ENCODE peak calls at places on chromosomes 6 and 20, in six cellular contexts. B, J, M, Q, W and T are unnamed samples.
A peak's percentile ranks its signal among the peaks of the same experiment; 100 is the strongest.

GRCh38 chr20:44080646-44081267 is 106.2 kb downstream of the JPH2 start:
- DNase-seq in W (peak; percentile 85), M (peak; percentile 68), J (no peak), B (peak; percentile 25), Q (peak; percentile 86), T (peak; percentile 80)

GRCh38 chr6:35842381-35842780 is 37.2 kb downstream of the LHFPL5 start:
- DNase-seq in M (no peak), W (no peak), B (no peak), Q (no peak), J (no peak), T (no peak)

GRCh38 chr6:12890171-12890790 is 173.7 kb downstream of the PHACTR1 start:
- DNase-seq in W (peak; percentile 66), Q (no peak), B (no peak), J (no peak), M (peak; percentile 19), T (no peak)

GRCh38 chr6:28446818-28447511 is 3.7 kb upstream of the ZSCAN23 start:
- DNase-seq in J (no peak), B (no peak), M (no peak), Q (peak; percentile 13), W (peak; percentile 68), T (no peak)

GRCh38 chr6:6604566-6604965 is 16.0 kb downstream of the LY86 start:
- DNase-seq in W (no peak), B (no peak), J (no peak), M (no peak), Q (no peak), T (no peak)

GRCh38 chr20:31712112-31712553 is 10.5 kb downstream of the BCL2L1 start:
- DNase-seq in Q (no peak), B (no peak), M (no peak), W (peak; percentile 26), J (no peak), T (no peak)

GRCh38 chr20:19995220-19995863 is 21.8 kb upstream of the NAA20 start:
- DNase-seq in B (no peak), J (no peak), W (peak; percentile 53), M (peak; percentile 21), Q (peak; percentile 75), T (no peak)

GRCh38 chr6:52598123-52598823 is 21.4 kb upstream of the TRAM2 start:
- DNase-seq in M (peak; percentile 69), Q (peak; percentile 81), J (no peak), W (peak; percentile 97), B (peak; percentile 58), T (no peak)

GRCh38 chr6:139711714-139712585 is 337.5 kb upstream of the CITED2 start:
- DNase-seq in Q (peak; percentile 46), J (peak; percentile 19), B (no peak), M (no peak), W (no peak), T (peak; percentile 81)

GRCh38 chr20:14488756-14489479 is 151.5 kb upstream of the FLRT3 start:
- DNase-seq in W (no peak), Q (no peak), M (no peak), J (no peak), B (no peak), T (no peak)

GRCh38 chr20:63330940-63331339 is 30.2 kb downstream of the CHRNA4 start:
- DNase-seq in J (no peak), W (peak; percentile 71), M (no peak), B (no peak), Q (no peak), T (no peak)

GRCh38 chr20:17357238-17357637 is 130.4 kb downstream of the PCSK2 start:
- DNase-seq in Q (no peak), M (no peak), B (no peak), W (no peak), J (no peak), T (no peak)

GRCh38 chr20:44526129-44526528 is 4.3 kb upstream of the SERINC3 start:
- DNase-seq in W (peak; percentile 31), Q (no peak), J (no peak), M (peak; percentile 22), B (no peak), T (peak; percentile 68)

GRCh38 chr20:63115651-63116411 is 100.1 kb downstream of the YTHDF1 start:
- DNase-seq in M (no peak), W (no peak), J (no peak), Q (no peak), B (no peak), T (no peak)

GRCh38 chr20:45283529-45284065 is 23.0 kb upstream of the RBPJL start:
- DNase-seq in M (no peak), B (no peak), W (no peak), J (no peak), Q (no peak), T (peak; percentile 73)

GRCh38 chr6:27168108-27168507 is 79.4 kb upstream of the PRSS16 start:
- DNase-seq in M (no peak), B (no peak), Q (peak; percentile 61), W (no peak), J (no peak), T (no peak)

GRCh38 chr20:38973546-38974120 is 11.5 kb downstream of the DHX35 start:
- DNase-seq in B (no peak), Q (peak; percentile 72), J (no peak), W (no peak), M (no peak), T (no peak)

GRCh38 chr20:50303573-50304500 is 113.2 kb downstream of the CEBPB start:
- DNase-seq in M (no peak), B (no peak), Q (peak; percentile 93), W (no peak), J (no peak), T (no peak)

GRCh38 chr20:18176318-18176785 is 38.7 kb downstream of the KAT14 start:
- DNase-seq in Q (peak; percentile 2), W (peak; percentile 67), J (no peak), B (peak; percentile 50), M (no peak), T (no peak)

GRCh38 chr20:48394415-48395081 is 433.3 kb downstream of the PREX1 start:
- DNase-seq in W (no peak), B (no peak), J (no peak), M (no peak), Q (no peak), T (no peak)
- H2AFZ ChIP-seq in W (no peak overlapping the region), B (no peak overlapping the region), J (no peak overlapping the region), M (no peak overlapping the region), Q (no peak overlapping the region), T (no peak overlapping the region)

GRCh38 chr6:154249499-154250298 is 106.9 kb downstream of the IPCEF1 start:
- DNase-seq in M (no peak), B (no peak), J (no peak), W (no peak), Q (no peak), T (no peak)
- H3K4me1 ChIP-seq in M (no peaks in the 10 kb centered on the region), B (peaks cover 4% of the 10 kb centered on the region), J (no peaks in the 10 kb centered on the region), W (peaks cover 32% of the 10 kb centered on the region), Q (no peaks in the 10 kb centered on the region), T (no peaks in the 10 kb centered on the region)

DNA sequence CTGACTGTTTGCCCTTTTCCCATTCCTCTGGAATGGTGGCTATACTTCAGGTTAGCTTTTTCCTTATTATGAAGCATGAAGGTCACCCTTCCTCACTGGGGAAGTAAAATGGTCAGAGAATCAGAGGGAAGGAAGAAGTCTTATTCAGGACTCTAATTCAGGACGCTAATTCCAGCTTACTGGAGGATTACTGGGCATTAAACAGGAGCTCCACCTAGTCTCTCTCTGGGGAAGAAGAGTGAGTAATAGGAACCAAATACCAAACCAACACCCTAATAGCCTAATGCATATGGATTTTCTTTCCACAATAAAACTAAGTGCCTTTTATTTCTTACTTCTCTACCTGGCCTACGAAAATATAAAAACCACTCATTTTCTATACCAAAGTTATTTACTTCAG is 10.1 kb downstream of the CRISP1 start:
- DNase-seq in Q (no peak), J (no peak), M (no peak), W (no peak), B (no peak), T (no peak)
- H2AFZ ChIP-seq in Q (no peak overlapping the region), J (no peak overlapping the region), M (no peak overlapping the region), W (no peak overlapping the region), B (no peak overlapping the region), T (no peak overlapping the region)

GRCh38 chr20:10559266-10559665 is 114.5 kb downstream of the JAG1 start:
- DNase-seq in M (no peak), Q (no peak), B (no peak), W (no peak), J (no peak), T (peak; percentile 65)
- H3K4me1 ChIP-seq in M (peaks cover 55% of the 10 kb centered on the region), Q (peaks cover 8% of the 10 kb centered on the region), B (peaks cover 5% of the 10 kb centered on the region), W (peaks cover 29% of the 10 kb centered on the region), J (peaks cover 56% of the 10 kb centered on the region), T (peaks cover 48% of the 10 kb centered on the region)